ENCODE peak calls at places on chromosomes 4 and X, in eight cellular contexts. One of them, this sample, is unnamed.

GRCh38 chrX:107014927-107015326 is 14.9 kb upstream of the MORC4 start:
- DNase-seq in tibial artery: no peak
- DNase-seq in NT2/D1: no peak
- DNase-seq in kidney: no peak
- DNase-seq in SK-N-SH: no peak
- DNase-seq in GM12891: no peak
- DNase-seq in NCI-H748 treated with DMSO at 0.1 percent for 48 hours: no peak
- DNase-seq in COR-L47: no peak
- DNase-seq in this sample: no peak

GRCh38 chr4:37908488-37909343 is 17.8 kb downstream of the TBC1D1 start:
- DNase-seq in tibial artery: no peak
- DNase-seq in NT2/D1: no peak
- DNase-seq in kidney: no peak
- DNase-seq in SK-N-SH: no peak
- DNase-seq in GM12891: no peak
- DNase-seq in NCI-H748 treated with DMSO at 0.1 percent for 48 hours: no peak
- DNase-seq in COR-L47: no peak
- DNase-seq in this sample: no peak

GRCh38 chr4:162322054-162322453 is 158.3 kb upstream of the FSTL5 start:
- DNase-seq in tibial artery: no peak
- DNase-seq in NT2/D1: no peak
- DNase-seq in kidney: no peak
- DNase-seq in SK-N-SH: no peak
- DNase-seq in GM12891: no peak
- DNase-seq in NCI-H748 treated with DMSO at 0.1 percent for 48 hours: no peak
- DNase-seq in COR-L47: no peak
- DNase-seq in this sample: no peak

GRCh38 chrX:133668225-133668931 is 253.1 kb upstream of the GPC4 start:
- DNase-seq in tibial artery: no peak
- DNase-seq in NT2/D1: no peak
- DNase-seq in kidney: no peak
- DNase-seq in SK-N-SH: no peak
- DNase-seq in GM12891: no peak
- DNase-seq in NCI-H748 treated with DMSO at 0.1 percent for 48 hours: no peak
- DNase-seq in COR-L47: no peak
- DNase-seq in this sample: no peak

GRCh38 chrX:150446151-150446550 is 83.0 kb downstream of the MAMLD1 start:
- DNase-seq in tibial artery: no peak
- DNase-seq in NT2/D1: no peak
- DNase-seq in kidney: no peak
- DNase-seq in SK-N-SH: no peak
- DNase-seq in GM12891: no peak
- DNase-seq in NCI-H748 treated with DMSO at 0.1 percent for 48 hours: no peak
- DNase-seq in COR-L47: no peak
- DNase-seq in this sample: no peak

GRCh38 chr4:1658146-1658545 is 26.0 kb downstream of the FAM53A start:
- DNase-seq in tibial artery: no peak
- DNase-seq in NT2/D1: no peak
- DNase-seq in kidney: no peak
- DNase-seq in SK-N-SH: no peak
- DNase-seq in GM12891: no peak
- DNase-seq in NCI-H748 treated with DMSO at 0.1 percent for 48 hours: no peak
- DNase-seq in COR-L47: no peak
- DNase-seq in this sample: no peak

GRCh38 chr4:174828845-174829701 is at the start of gene GLRA3:
- DNase-seq in tibial artery: no peak
- DNase-seq in NT2/D1: peak
- DNase-seq in kidney: peak
- DNase-seq in SK-N-SH: peak
- DNase-seq in GM12891: peak
- DNase-seq in NCI-H748 treated with DMSO at 0.1 percent for 48 hours: peak
- DNase-seq in COR-L47: peak
- DNase-seq in this sample: peak

GRCh38 chrX:94365736-94366135 is 691.7 kb downstream of the FAM133A start:
- DNase-seq in tibial artery: no peak
- DNase-seq in NT2/D1: no peak
- DNase-seq in kidney: no peak
- DNase-seq in SK-N-SH: no peak
- DNase-seq in GM12891: no peak
- DNase-seq in NCI-H748 treated with DMSO at 0.1 percent for 48 hours: no peak
- DNase-seq in COR-L47: no peak
- DNase-seq in this sample: no peak

GRCh38 chr4:74969507-74970474 is 36.9 kb downstream of the PARM1 start:
- DNase-seq in tibial artery: peak
- DNase-seq in NT2/D1: no peak
- DNase-seq in kidney: no peak
- DNase-seq in SK-N-SH: peak
- DNase-seq in GM12891: no peak
- DNase-seq in NCI-H748 treated with DMSO at 0.1 percent for 48 hours: no peak
- DNase-seq in COR-L47: no peak
- DNase-seq in this sample: peak

GRCh38 chr4:110636231-110636676 is 13.4 kb upstream of the PITX2 start:
- DNase-seq in tibial artery: no peak
- DNase-seq in NT2/D1: no peak
- DNase-seq in kidney: no peak
- DNase-seq in SK-N-SH: no peak
- DNase-seq in GM12891: no peak
- DNase-seq in NCI-H748 treated with DMSO at 0.1 percent for 48 hours: no peak
- DNase-seq in COR-L47: no peak
- DNase-seq in this sample: no peak

GRCh38 chrX:10040961-10041360 is 73.8 kb downstream of the CLDN34 start:
- DNase-seq in tibial artery: no peak
- DNase-seq in NT2/D1: no peak
- DNase-seq in kidney: no peak
- DNase-seq in SK-N-SH: no peak
- DNase-seq in GM12891: no peak
- DNase-seq in NCI-H748 treated with DMSO at 0.1 percent for 48 hours: no peak
- DNase-seq in COR-L47: no peak
- DNase-seq in this sample: no peak

GRCh38 chr4:95929448-95930064 is 89.7 kb downstream of the PDHA2 start:
- DNase-seq in tibial artery: no peak
- DNase-seq in NT2/D1: no peak
- DNase-seq in kidney: no peak
- DNase-seq in SK-N-SH: no peak
- DNase-seq in GM12891: no peak
- DNase-seq in NCI-H748 treated with DMSO at 0.1 percent for 48 hours: no peak
- DNase-seq in COR-L47: no peak
- DNase-seq in this sample: no peak

GRCh38 chr4:162535121-162535520 is 371.3 kb upstream of the FSTL5 start:
- DNase-seq in tibial artery: no peak
- DNase-seq in NT2/D1: no peak
- DNase-seq in kidney: no peak
- DNase-seq in SK-N-SH: no peak
- DNase-seq in GM12891: no peak
- DNase-seq in NCI-H748 treated with DMSO at 0.1 percent for 48 hours: no peak
- DNase-seq in COR-L47: no peak
- DNase-seq in this sample: no peak

GRCh38 chrX:20515841-20516461 is 249.2 kb upstream of the RPS6KA3 start:
- DNase-seq in tibial artery: no peak
- DNase-seq in NT2/D1: no peak
- DNase-seq in kidney: no peak
- DNase-seq in SK-N-SH: no peak
- DNase-seq in GM12891: no peak
- DNase-seq in NCI-H748 treated with DMSO at 0.1 percent for 48 hours: no peak
- DNase-seq in COR-L47: no peak
- DNase-seq in this sample: no peak

GRCh38 chr4:122065915-122066314 is 86.2 kb upstream of the BLTP1 start:
- DNase-seq in tibial artery: no peak
- DNase-seq in NT2/D1: no peak
- DNase-seq in kidney: no peak
- DNase-seq in SK-N-SH: no peak
- DNase-seq in GM12891: no peak
- DNase-seq in NCI-H748 treated with DMSO at 0.1 percent for 48 hours: no peak
- DNase-seq in COR-L47: no peak
- DNase-seq in this sample: no peak

GRCh38 chrX:139290310-139290709 is 240.2 kb upstream of the F9 start:
- DNase-seq in tibial artery: no peak
- DNase-seq in NT2/D1: no peak
- DNase-seq in kidney: no peak
- DNase-seq in SK-N-SH: no peak
- DNase-seq in GM12891: no peak
- DNase-seq in NCI-H748 treated with DMSO at 0.1 percent for 48 hours: no peak
- DNase-seq in COR-L47: no peak
- DNase-seq in this sample: no peak

GRCh38 chr4:157961591-157961990 is 211.2 kb downstream of the GASK1B start:
- DNase-seq in tibial artery: no peak
- DNase-seq in NT2/D1: no peak
- DNase-seq in kidney: no peak
- DNase-seq in SK-N-SH: no peak
- DNase-seq in GM12891: no peak
- DNase-seq in NCI-H748 treated with DMSO at 0.1 percent for 48 hours: no peak
- DNase-seq in COR-L47: no peak
- DNase-seq in this sample: peak

GRCh38 chr4:149521611-149522010 is 294.0 kb downstream of the IQCM start:
- DNase-seq in tibial artery: no peak
- DNase-seq in NT2/D1: no peak
- DNase-seq in kidney: no peak
- DNase-seq in SK-N-SH: no peak
- DNase-seq in GM12891: no peak
- DNase-seq in NCI-H748 treated with DMSO at 0.1 percent for 48 hours: no peak
- DNase-seq in COR-L47: no peak
- DNase-seq in this sample: no peak

GRCh38 chr4:106530816-106531215 is 162.2 kb upstream of the GIMD1 start:
- DNase-seq in tibial artery: no peak
- DNase-seq in NT2/D1: no peak
- DNase-seq in kidney: no peak
- DNase-seq in SK-N-SH: no peak
- DNase-seq in GM12891: no peak
- DNase-seq in NCI-H748 treated with DMSO at 0.1 percent for 48 hours: no peak
- DNase-seq in COR-L47: no peak
- DNase-seq in this sample: no peak

GRCh38 chr4:48653217-48654014 is 126.7 kb downstream of the FRYL start:
- DNase-seq in tibial artery: peak
- DNase-seq in NT2/D1: no peak
- DNase-seq in kidney: no peak
- DNase-seq in SK-N-SH: peak
- DNase-seq in GM12891: no peak
- DNase-seq in NCI-H748 treated with DMSO at 0.1 percent for 48 hours: no peak
- DNase-seq in COR-L47: no peak
- DNase-seq in this sample: peak

GRCh38 chr4:151117371-151117962 is 18.0 kb downstream of the RPS3A start:
- DNase-seq in tibial artery: no peak
- DNase-seq in NT2/D1: peak
- DNase-seq in kidney: no peak
- DNase-seq in SK-N-SH: peak
- DNase-seq in GM12891: peak
- DNase-seq in NCI-H748 treated with DMSO at 0.1 percent for 48 hours: peak
- DNase-seq in COR-L47: peak
- DNase-seq in this sample: peak

GRCh38 chrX:133969191-133969590 is 16.2 kb downstream of the GPC3 start:
- DNase-seq in tibial artery: no peak
- DNase-seq in NT2/D1: no peak
- DNase-seq in kidney: no peak
- DNase-seq in SK-N-SH: no peak
- DNase-seq in GM12891: no peak
- DNase-seq in NCI-H748 treated with DMSO at 0.1 percent for 48 hours: no peak
- DNase-seq in COR-L47: no peak
- DNase-seq in this sample: no peak

GRCh38 chrX:47206316-47206715 is 12.2 kb upstream of the CDK16 start:
- DNase-seq in tibial artery: no peak
- DNase-seq in NT2/D1: no peak
- DNase-seq in kidney: no peak
- DNase-seq in SK-N-SH: no peak
- DNase-seq in GM12891: no peak
- DNase-seq in NCI-H748 treated with DMSO at 0.1 percent for 48 hours: no peak
- DNase-seq in COR-L47: no peak
- DNase-seq in this sample: no peak

GRCh38 chr4:92121099-92121498 is 182.7 kb upstream of the GRID2 start:
- DNase-seq in tibial artery: no peak
- DNase-seq in NT2/D1: no peak
- DNase-seq in kidney: peak
- DNase-seq in SK-N-SH: no peak
- DNase-seq in GM12891: no peak
- DNase-seq in NCI-H748 treated with DMSO at 0.1 percent for 48 hours: no peak
- DNase-seq in COR-L47: no peak
- DNase-seq in this sample: no peak

GRCh38 chr4:128571747-128572146 is 237.8 kb upstream of the JADE1 start:
- DNase-seq in tibial artery: peak
- DNase-seq in NT2/D1: no peak
- DNase-seq in kidney: no peak
- DNase-seq in SK-N-SH: no peak
- DNase-seq in GM12891: no peak
- DNase-seq in NCI-H748 treated with DMSO at 0.1 percent for 48 hours: no peak
- DNase-seq in COR-L47: no peak
- DNase-seq in this sample: no peak

GRCh38 chr4:123399638-123400358 is 3.2 kb downstream of the SPRY1 start:
- DNase-seq in tibial artery: no peak
- DNase-seq in NT2/D1: no peak
- DNase-seq in kidney: no peak
- DNase-seq in SK-N-SH: no peak
- DNase-seq in GM12891: no peak
- DNase-seq in NCI-H748 treated with DMSO at 0.1 percent for 48 hours: no peak
- DNase-seq in COR-L47: no peak
- DNase-seq in this sample: no peak

GRCh38 chrX:47523297-47523696 is 37.7 kb upstream of the ARAF start:
- DNase-seq in tibial artery: peak
- DNase-seq in NT2/D1: peak
- DNase-seq in kidney: peak
- DNase-seq in SK-N-SH: peak
- DNase-seq in GM12891: peak
- DNase-seq in NCI-H748 treated with DMSO at 0.1 percent for 48 hours: peak
- DNase-seq in COR-L47: peak
- DNase-seq in this sample: peak

GRCh38 chrX:97787849-97788248 is 904.1 kb downstream of the RPA4 start:
- DNase-seq in tibial artery: no peak
- DNase-seq in NT2/D1: no peak
- DNase-seq in kidney: no peak
- DNase-seq in SK-N-SH: no peak
- DNase-seq in GM12891: no peak
- DNase-seq in NCI-H748 treated with DMSO at 0.1 percent for 48 hours: no peak
- DNase-seq in COR-L47: no peak
- DNase-seq in this sample: no peak